ENCODE peak calls at places on chromosomes 16 and 17, in nine cellular contexts. One of them, this sample, is unnamed.

GRCh38 chr16:86502856-86503748 is 7.2 kb upstream of the FOXF1 start:
- DNase-seq in A549: no peak
- DNase-seq in prostate gland: no peak
- DNase-seq in lower leg skin: no peak
- DNase-seq in endothelial cell of umbilical vein: no peak
- DNase-seq in transverse colon: no peak
- DNase-seq in uterus: no peak
- DNase-seq in testis: no peak
- DNase-seq in body of pancreas: no peak
- DNase-seq in this sample: no peak

GRCh38 chr17:40478486-40478885 is 22.9 kb downstream of the TNS4 start:
- DNase-seq in A549: no peak
- DNase-seq in prostate gland: no peak
- DNase-seq in lower leg skin: no peak
- DNase-seq in endothelial cell of umbilical vein: no peak
- DNase-seq in transverse colon: no peak
- DNase-seq in uterus: no peak
- DNase-seq in testis: no peak
- DNase-seq in body of pancreas: no peak
- DNase-seq in this sample: no peak

GRCh38 chr17:58113947-58114346 is 30.7 kb downstream of the DYNLL2 start:
- DNase-seq in A549: no peak
- DNase-seq in prostate gland: no peak
- DNase-seq in lower leg skin: no peak
- DNase-seq in endothelial cell of umbilical vein: no peak
- DNase-seq in transverse colon: no peak
- DNase-seq in uterus: no peak
- DNase-seq in testis: no peak
- DNase-seq in body of pancreas: no peak
- DNase-seq in this sample: no peak

GRCh38 chr17:43171761-43172487 is 910 bp downstream of the NBR1 start:
- DNase-seq in A549: peak; percentile 61
- DNase-seq in prostate gland: peak; percentile 48
- DNase-seq in lower leg skin: no peak
- DNase-seq in endothelial cell of umbilical vein: peak; percentile 95
- DNase-seq in transverse colon: peak; percentile 49
- DNase-seq in uterus: peak; percentile 58
- DNase-seq in testis: peak; percentile 57
- DNase-seq in body of pancreas: peak; percentile 23
- DNase-seq in this sample: peak; percentile 57

GRCh38 chr17:77193653-77194052 is 52.9 kb downstream of the SEC14L1 start:
- DNase-seq in A549: no peak
- DNase-seq in prostate gland: no peak
- DNase-seq in lower leg skin: no peak
- DNase-seq in endothelial cell of umbilical vein: no peak
- DNase-seq in transverse colon: no peak
- DNase-seq in uterus: no peak
- DNase-seq in testis: no peak
- DNase-seq in body of pancreas: no peak
- DNase-seq in this sample: no peak

GRCh38 chr17:58305626-58306025 is 23.0 kb downstream of the TSPOAP1 start:
- DNase-seq in A549: no peak
- DNase-seq in prostate gland: no peak
- DNase-seq in lower leg skin: peak; percentile 74
- DNase-seq in endothelial cell of umbilical vein: no peak
- DNase-seq in transverse colon: no peak
- DNase-seq in uterus: no peak
- DNase-seq in testis: no peak
- DNase-seq in body of pancreas: no peak
- DNase-seq in this sample: no peak

GRCh38 chr17:28381141-28381825 is 9.8 kb downstream of the SARM1 start:
- DNase-seq in A549: no peak
- DNase-seq in prostate gland: no peak
- DNase-seq in lower leg skin: no peak
- DNase-seq in endothelial cell of umbilical vein: peak; percentile 36
- DNase-seq in transverse colon: peak; percentile 47
- DNase-seq in uterus: no peak
- DNase-seq in testis: no peak
- DNase-seq in body of pancreas: no peak
- DNase-seq in this sample: no peak

GRCh38 chr16:62283-62682 is 8.7 kb downstream of the SNRNP25 start:
- DNase-seq in A549: no peak
- DNase-seq in prostate gland: no peak
- DNase-seq in lower leg skin: no peak
- DNase-seq in endothelial cell of umbilical vein: no peak
- DNase-seq in transverse colon: no peak
- DNase-seq in uterus: no peak
- DNase-seq in testis: no peak
- DNase-seq in body of pancreas: no peak
- DNase-seq in this sample: no peak

GRCh38 chr16:59886021-59886420 is 1151.9 kb upstream of the GOT2 start:
- DNase-seq in A549: no peak
- DNase-seq in prostate gland: peak; percentile 74
- DNase-seq in lower leg skin: peak; percentile 89
- DNase-seq in endothelial cell of umbilical vein: peak; percentile 3
- DNase-seq in transverse colon: no peak
- DNase-seq in uterus: peak; percentile 22
- DNase-seq in testis: peak; percentile 30
- DNase-seq in body of pancreas: no peak
- DNase-seq in this sample: no peak

GRCh38 chr17:61279476-61280145 is 120.0 kb upstream of the TBX2 start:
- DNase-seq in A549: no peak
- DNase-seq in prostate gland: no peak
- DNase-seq in lower leg skin: no peak
- DNase-seq in endothelial cell of umbilical vein: no peak
- DNase-seq in transverse colon: no peak
- DNase-seq in uterus: no peak
- DNase-seq in testis: no peak
- DNase-seq in body of pancreas: no peak
- DNase-seq in this sample: no peak

GRCh38 chr17:796609-797008 is 14.5 kb downstream of the MRM3 start:
- DNase-seq in A549: no peak
- DNase-seq in prostate gland: no peak
- DNase-seq in lower leg skin: no peak
- DNase-seq in endothelial cell of umbilical vein: no peak
- DNase-seq in transverse colon: no peak
- DNase-seq in uterus: no peak
- DNase-seq in testis: no peak
- DNase-seq in body of pancreas: no peak
- DNase-seq in this sample: no peak

DNA sequence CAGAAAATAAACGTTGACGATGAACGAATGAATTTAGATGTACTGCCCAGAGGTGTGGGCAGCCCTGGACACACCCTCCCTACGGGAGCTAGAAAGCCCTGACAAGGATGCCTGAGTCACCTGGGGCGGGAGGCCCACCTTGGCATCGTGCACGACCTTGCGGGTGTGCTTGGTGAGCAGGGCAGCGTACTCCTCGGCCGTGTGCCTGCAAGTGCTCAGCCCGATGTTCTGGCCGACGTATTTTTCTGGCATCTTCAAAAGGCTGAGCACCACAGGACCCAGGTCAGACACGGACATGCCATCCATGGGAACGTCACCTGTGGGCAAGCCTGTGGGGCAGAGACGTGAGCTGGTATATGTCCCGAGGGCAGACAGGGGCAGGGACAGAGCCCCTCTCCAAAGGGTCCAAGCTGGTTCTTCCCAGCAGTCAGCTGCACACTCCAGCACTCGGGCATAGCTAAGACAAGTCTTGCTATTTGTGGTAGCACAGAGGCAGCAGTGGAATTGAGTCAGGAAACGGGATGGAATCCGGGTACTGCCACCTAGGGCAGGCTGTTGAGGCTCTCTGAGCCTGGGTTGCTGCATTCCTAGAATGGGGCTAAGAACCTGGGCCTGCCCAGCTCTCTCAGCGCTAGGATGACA is 10.8 kb downstream of the NMRAL1 start:
- DNase-seq in A549: no peak
- DNase-seq in prostate gland: no peak
- DNase-seq in lower leg skin: no peak
- DNase-seq in endothelial cell of umbilical vein: no peak
- DNase-seq in transverse colon: no peak
- DNase-seq in uterus: no peak
- DNase-seq in testis: no peak
- DNase-seq in body of pancreas: no peak
- DNase-seq in this sample: peak; percentile 35
- TF ChIP-seq POLR2A in A549: no peak
- TF ChIP-seq POLR2A in prostate gland: no peak
- TF ChIP-seq POLR2A in lower leg skin: no peak
- TF ChIP-seq POLR2A in endothelial cell of umbilical vein: no peak
- TF ChIP-seq POLR2A in transverse colon: no peak
- TF ChIP-seq POLR2A in uterus: no peak
- TF ChIP-seq POLR2A in testis: no peak
- TF ChIP-seq POLR2A in body of pancreas: no peak
- TF ChIP-seq POLR2A in this sample: no peak

GRCh38 chr17:45696442-45696841 is 87.7 kb upstream of the CRHR1 start:
- DNase-seq in A549: no peak
- DNase-seq in prostate gland: no peak
- DNase-seq in lower leg skin: no peak
- DNase-seq in endothelial cell of umbilical vein: no peak
- DNase-seq in transverse colon: no peak
- DNase-seq in uterus: no peak
- DNase-seq in testis: no peak
- DNase-seq in body of pancreas: no peak
- DNase-seq in this sample: no peak

GRCh38 chr17:45690876-45691275 is 93.2 kb upstream of the CRHR1 start:
- DNase-seq in A549: no peak
- DNase-seq in prostate gland: no peak
- DNase-seq in lower leg skin: no peak
- DNase-seq in endothelial cell of umbilical vein: no peak
- DNase-seq in transverse colon: no peak
- DNase-seq in uterus: no peak
- DNase-seq in testis: no peak
- DNase-seq in body of pancreas: no peak
- DNase-seq in this sample: no peak

GRCh38 chr17:45688820-45689219 is 95.3 kb upstream of the CRHR1 start:
- DNase-seq in A549: no peak
- DNase-seq in prostate gland: no peak
- DNase-seq in lower leg skin: no peak
- DNase-seq in endothelial cell of umbilical vein: no peak
- DNase-seq in transverse colon: no peak
- DNase-seq in uterus: no peak
- DNase-seq in testis: no peak
- DNase-seq in body of pancreas: no peak
- DNase-seq in this sample: no peak

GRCh38 chr17:45693792-45694191 is 90.3 kb upstream of the CRHR1 start:
- DNase-seq in A549: no peak
- DNase-seq in prostate gland: no peak
- DNase-seq in lower leg skin: no peak
- DNase-seq in endothelial cell of umbilical vein: no peak
- DNase-seq in transverse colon: no peak
- DNase-seq in uterus: no peak
- DNase-seq in testis: no peak
- DNase-seq in body of pancreas: no peak
- DNase-seq in this sample: no peak

DNA sequence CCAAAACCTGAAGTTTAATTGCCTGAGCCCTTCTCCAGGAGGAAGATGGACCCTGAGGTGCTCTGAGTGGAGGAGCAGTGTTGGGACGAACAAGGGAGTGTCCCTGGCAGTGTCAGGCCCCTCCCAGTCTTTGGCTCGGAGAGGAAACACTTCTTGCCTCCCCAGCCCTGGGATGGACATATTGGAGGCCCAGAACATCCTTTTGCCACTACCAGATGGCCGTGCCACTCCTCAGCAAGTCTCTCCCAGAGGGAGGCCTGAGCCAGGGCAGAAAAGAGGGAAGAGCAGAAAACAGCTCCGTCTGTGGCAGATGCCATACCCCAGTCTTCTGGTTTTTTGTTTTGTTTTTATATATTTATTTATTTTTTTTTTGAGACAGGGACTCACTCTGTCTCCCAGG is 91.5 kb upstream of the CRHR1 start:
- DNase-seq in A549: no peak
- DNase-seq in prostate gland: no peak
- DNase-seq in lower leg skin: no peak
- DNase-seq in endothelial cell of umbilical vein: no peak
- DNase-seq in transverse colon: no peak
- DNase-seq in uterus: no peak
- DNase-seq in testis: no peak
- DNase-seq in body of pancreas: no peak
- DNase-seq in this sample: no peak
- TF ChIP-seq POLR2A in A549: no peak
- TF ChIP-seq POLR2A in prostate gland: no peak
- TF ChIP-seq POLR2A in lower leg skin: no peak
- TF ChIP-seq POLR2A in endothelial cell of umbilical vein: no peak
- TF ChIP-seq POLR2A in transverse colon: no peak
- TF ChIP-seq POLR2A in uterus: no peak
- TF ChIP-seq POLR2A in testis: no peak
- TF ChIP-seq POLR2A in body of pancreas: no peak
- TF ChIP-seq POLR2A in this sample: no peak

GRCh38 chr17:18260332-18261145 is at the start of gene MIEF2:
- DNase-seq in A549: peak; percentile 100
- DNase-seq in prostate gland: peak; percentile 95
- DNase-seq in lower leg skin: peak; percentile 99
- DNase-seq in endothelial cell of umbilical vein: peak; percentile 96
- DNase-seq in transverse colon: peak; percentile 97
- DNase-seq in uterus: peak; percentile 96
- DNase-seq in testis: peak; percentile 98
- DNase-seq in body of pancreas: peak; percentile 96
- DNase-seq in this sample: peak; percentile 100
- TF ChIP-seq POLR2A in A549: peak; percentile 51
- TF ChIP-seq POLR2A in prostate gland: peak; percentile 56
- TF ChIP-seq POLR2A in lower leg skin: no peak
- TF ChIP-seq POLR2A in endothelial cell of umbilical vein: peak; percentile 52
- TF ChIP-seq POLR2A in transverse colon: peak; percentile 68
- TF ChIP-seq POLR2A in uterus: peak; percentile 68
- TF ChIP-seq POLR2A in testis: no peak
- TF ChIP-seq POLR2A in body of pancreas: peak; percentile 45
- TF ChIP-seq POLR2A in this sample: peak; percentile 49

GRCh38 chr16:4115209-4115940 is 867 bp downstream of the ADCY9 start:
- DNase-seq in A549: peak; percentile 71
- DNase-seq in prostate gland: peak; percentile 23
- DNase-seq in lower leg skin: peak; percentile 91
- DNase-seq in endothelial cell of umbilical vein: peak; percentile 44
- DNase-seq in transverse colon: peak; percentile 51
- DNase-seq in uterus: peak; percentile 38
- DNase-seq in testis: peak; percentile 62
- DNase-seq in body of pancreas: peak; percentile 58
- DNase-seq in this sample: peak; percentile 70

GRCh38 chr16:4113358-4114256 is 2.6 kb downstream of the ADCY9 start:
- DNase-seq in A549: no peak
- DNase-seq in prostate gland: no peak
- DNase-seq in lower leg skin: no peak
- DNase-seq in endothelial cell of umbilical vein: no peak
- DNase-seq in transverse colon: no peak
- DNase-seq in uterus: no peak
- DNase-seq in testis: no peak
- DNase-seq in body of pancreas: no peak
- DNase-seq in this sample: no peak

GRCh38 chr16:4116328-4117249 is at the start of gene ADCY9:
- DNase-seq in A549: peak; percentile 86
- DNase-seq in prostate gland: peak; percentile 75
- DNase-seq in lower leg skin: peak; percentile 93
- DNase-seq in endothelial cell of umbilical vein: peak; percentile 47
- DNase-seq in transverse colon: peak; percentile 82
- DNase-seq in uterus: peak; percentile 64
- DNase-seq in testis: peak; percentile 87
- DNase-seq in body of pancreas: peak; percentile 80
- DNase-seq in this sample: peak; percentile 93

GRCh38 chr16:4115941-4116327 is 308 bp downstream of the ADCY9 start:
- DNase-seq in A549: no peak
- DNase-seq in prostate gland: no peak
- DNase-seq in lower leg skin: no peak
- DNase-seq in endothelial cell of umbilical vein: no peak
- DNase-seq in transverse colon: no peak
- DNase-seq in uterus: no peak
- DNase-seq in testis: no peak
- DNase-seq in body of pancreas: no peak
- DNase-seq in this sample: no peak

GRCh38 chr16:4114257-4115208 is 1.7 kb downstream of the ADCY9 start:
- DNase-seq in A549: no peak
- DNase-seq in prostate gland: no peak
- DNase-seq in lower leg skin: no peak
- DNase-seq in endothelial cell of umbilical vein: no peak
- DNase-seq in transverse colon: no peak
- DNase-seq in uterus: no peak
- DNase-seq in testis: no peak
- DNase-seq in body of pancreas: no peak
- DNase-seq in this sample: no peak
- TF ChIP-seq POLR2A in A549: no peak
- TF ChIP-seq POLR2A in prostate gland: no peak
- TF ChIP-seq POLR2A in lower leg skin: no peak
- TF ChIP-seq POLR2A in endothelial cell of umbilical vein: no peak
- TF ChIP-seq POLR2A in transverse colon: no peak
- TF ChIP-seq POLR2A in uterus: no peak
- TF ChIP-seq POLR2A in testis: no peak
- TF ChIP-seq POLR2A in body of pancreas: no peak
- TF ChIP-seq POLR2A in this sample: no peak